ENCODE peak calls at places on chromosome 20, in ten cellular contexts. G, X, K, M, C, W, I, L, O and P are unnamed samples.

GRCh38 chr20:2920473-2920872 is 47.2 kb downstream of the PTPRA start:
- DNase-seq in G (no peak), M (no peak), K (no peak), I (no peak), L (peak), C (no peak), O (no peak), X (no peak), W (no peak), P (no peak)

GRCh38 chr20:13552061-13552460 is 86.7 kb downstream of the TASP1 start:
- DNase-seq in G (no peak), M (no peak), I (no peak), L (no peak), K (no peak), X (no peak), W (no peak), C (no peak), O (peak), P (no peak)

GRCh38 chr20:40488401-40488800 is 200.6 kb downstream of the MAFB start:
- DNase-seq in L (peak), K (no peak), C (no peak), W (no peak), G (no peak), M (no peak), X (no peak), I (no peak), O (peak), P (no peak)

GRCh38 chr20:45861157-45862075 is 4.0 kb downstream of the ZSWIM3 start:
- DNase-seq in C (no peak), X (no peak), W (no peak), I (no peak), G (no peak), K (no peak), M (no peak), O (no peak), L (no peak), P (no peak)

GRCh38 chr20:38337561-38338140 is 8.6 kb upstream of the LBP start:
- DNase-seq in L (peak), W (peak), C (no peak), K (no peak), M (no peak), G (no peak), X (no peak), O (peak), I (no peak), P (no peak)

GRCh38 chr20:56940466-56940865 is 311.4 kb downstream of the TFAP2C start:
- DNase-seq in O (no peak), X (no peak), W (no peak), K (no peak), C (no peak), G (no peak), L (no peak), I (no peak), M (no peak), P (no peak)

GRCh38 chr20:34824026-34824860 is 1.2 kb downstream of the NCOA6 start:
- DNase-seq in K (peak), I (peak), L (peak), W (peak), C (peak), X (no peak), M (peak), O (peak), G (peak), P (no peak)

GRCh38 chr20:62119591-62120364 is 2.5 kb upstream of the LSM14B start:
- DNase-seq in W (peak), O (no peak), I (peak), X (no peak), G (no peak), L (no peak), C (no peak), K (peak), M (no peak), P (no peak)

GRCh38 chr20:46545077-46545826 is 5.2 kb downstream of the OCSTAMP start:
- DNase-seq in L (no peak), O (peak), X (no peak), M (no peak), C (peak), G (no peak), W (no peak), I (no peak), K (no peak), P (peak)

GRCh38 chr20:13462091-13462490 is 176.6 kb downstream of the TASP1 start:
- DNase-seq in M (no peak), L (no peak), O (no peak), C (no peak), I (no peak), K (no peak), X (no peak), W (no peak), G (no peak), P (no peak)

GRCh38 chr20:5191829-5192569 is 65.2 kb downstream of the CDS2 start:
- DNase-seq in C (peak), G (no peak), I (no peak), L (peak), X (no peak), K (no peak), W (no peak), M (no peak), O (peak), P (peak)

GRCh38 chr20:25287631-25288290 is 39.9 kb downstream of the PYGB start:
- DNase-seq in G (peak), L (no peak), W (no peak), X (no peak), C (no peak), O (no peak), M (peak), K (no peak), I (no peak), P (no peak)

GRCh38 chr20:7736336-7736735 is 203.9 kb downstream of the HAO1 start:
- DNase-seq in K (no peak), M (no peak), G (no peak), L (peak), W (no peak), I (no peak), C (no peak), O (peak), X (no peak), P (no peak)

GRCh38 chr20:415820-416322 is 7.8 kb downstream of the RBCK1 start:
- DNase-seq in K (no peak), O (no peak), I (no peak), L (no peak), X (no peak), G (no peak), M (no peak), W (no peak), C (peak), P (no peak)

GRCh38 chr20:40134176-40134575 is 554.9 kb downstream of the MAFB start:
- DNase-seq in C (no peak), X (no peak), G (no peak), W (no peak), M (no peak), O (no peak), K (no peak), L (no peak), I (no peak), P (no peak)

GRCh38 chr20:44187763-44188709 is 1.0 kb upstream of the JPH2 start:
- DNase-seq in M (peak), I (no peak), K (no peak), O (no peak), L (peak), X (no peak), G (no peak), W (no peak), C (no peak), P (no peak)

GRCh38 chr20:13139459-13140150 is 81.5 kb upstream of the ISM1 start:
- DNase-seq in K (no peak), M (no peak), O (no peak), G (no peak), C (no peak), W (no peak), X (no peak), L (no peak), I (no peak), P (no peak)

GRCh38 chr20:46056970-46057855 is 28.2 kb downstream of the SLC12A5 start:
- DNase-seq in C (peak), W (peak), O (peak), G (peak), L (peak), M (peak), K (peak), I (no peak), X (no peak), P (no peak)

GRCh38 chr20:50041238-50041915 is 58.6 kb downstream of the SNAI1 start:
- DNase-seq in G (no peak), W (no peak), C (no peak), M (no peak), O (no peak), X (no peak), K (no peak), L (no peak), I (no peak), P (no peak)

GRCh38 chr20:41249371-41249770 is 68.2 kb downstream of the ZHX3 start:
- DNase-seq in I (no peak), X (no peak), L (peak), M (peak), K (no peak), W (peak), O (peak), G (peak), C (peak), P (peak)

GRCh38 chr20:51097334-51098176 is 74.6 kb upstream of the KCNG1 start:
- DNase-seq in W (no peak), X (no peak), C (no peak), L (no peak), O (no peak), G (no peak), M (no peak), I (no peak), K (no peak), P (no peak)

GRCh38 chr20:36390719-36391415 is 84.7 kb downstream of the DLGAP4 start:
- DNase-seq in I (no peak), O (no peak), L (no peak), X (no peak), G (no peak), M (no peak), C (no peak), W (no peak), K (no peak), P (no peak)

GRCh38 chr20:62571667-62572344 is 70.5 kb upstream of the SLCO4A1 start:
- DNase-seq in G (no peak), W (no peak), O (no peak), I (no peak), L (no peak), C (no peak), K (no peak), X (no peak), M (no peak), P (no peak)

GRCh38 chr20:53161473-53161872 is 189.3 kb downstream of the TSHZ2 start:
- DNase-seq in M (no peak), X (no peak), G (no peak), O (peak), K (no peak), L (peak), W (no peak), C (no peak), I (no peak), P (no peak)

GRCh38 chr20:53003420-53003819 is 31.3 kb downstream of the TSHZ2 start:
- DNase-seq in K (no peak), L (no peak), I (no peak), W (no peak), O (peak), M (no peak), X (no peak), G (no peak), C (no peak), P (no peak)

GRCh38 chr20:64119681-64120341 is 12.4 kb upstream of the NPBWR2 start:
- DNase-seq in W (no peak), X (no peak), I (no peak), L (no peak), C (peak), M (peak), K (no peak), O (no peak), G (peak), P (no peak)
- H3K4me3 ChIP-seq in W (no peak), X (no peak), I (no peak), L (no peak), C (no peak), M (no peak), K (no peak), O (no peak), G (no peak), P (no peak)

GRCh38 chr20:10949930-10950783 is 276.4 kb upstream of the JAG1 start:
- DNase-seq in W (no peak), X (no peak), I (no peak), K (peak), O (peak), L (no peak), G (no peak), M (no peak), C (no peak), P (no peak)
- TF ChIP-seq CTCF in W (no peak), X (no peak), I (no peak), K (no peak), O (no peak), L (no peak), G (no peak), M (no peak), C (no peak), P (no peak)

GRCh38 chr20:22567944-22568871 is 16.2 kb downstream of the FOXA2 start:
- DNase-seq in G (no peak), O (no peak), K (peak), L (no peak), C (no peak), I (no peak), X (no peak), W (no peak), M (no peak), P (no peak)
- H3K4me3 ChIP-seq in G (peak), O (no peak), K (no peak), L (no peak), C (no peak), I (no peak), X (no peak), W (no peak), M (no peak), P (no peak)

DNA sequence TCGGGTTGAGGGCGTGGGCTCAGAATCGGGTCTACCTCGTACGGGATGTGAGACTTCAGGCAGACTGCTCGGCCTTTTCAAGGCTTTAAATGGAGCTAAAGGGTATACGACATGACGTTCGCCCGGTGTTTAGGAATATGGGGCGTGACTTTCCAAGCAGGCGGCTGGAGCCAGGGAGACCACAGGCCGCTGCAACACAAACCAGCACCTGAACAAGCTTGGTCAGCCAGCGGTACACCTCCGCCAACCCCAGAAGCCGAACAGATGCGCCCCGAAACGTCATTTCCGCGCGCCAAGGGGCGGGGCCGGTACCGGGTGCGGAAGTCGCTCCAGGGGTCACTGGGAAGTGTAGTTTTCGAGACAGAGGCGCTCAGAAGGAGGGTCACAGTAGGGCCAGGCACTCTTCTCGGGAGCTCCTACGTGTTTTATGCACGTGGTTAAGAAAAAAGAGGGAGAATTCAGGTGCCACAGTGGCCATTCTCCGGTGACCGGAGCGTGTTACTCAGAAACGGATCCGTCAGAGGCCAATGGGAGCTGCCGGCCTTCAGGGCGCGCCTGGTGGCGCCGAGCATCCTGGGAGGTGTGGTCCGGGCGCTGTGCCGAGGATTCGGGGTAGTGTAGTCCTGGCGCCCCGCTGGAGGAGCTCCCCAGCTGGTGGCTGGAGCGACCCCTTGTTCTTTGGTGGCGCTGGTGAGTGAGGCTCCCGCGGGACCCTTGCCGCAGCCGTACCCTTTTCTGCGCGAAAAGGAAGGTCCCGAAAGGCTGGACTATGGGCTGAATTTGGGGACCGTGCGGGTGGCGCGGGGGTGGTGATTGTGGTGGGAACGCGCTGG is at the start of gene ZNF133:
- DNase-seq in O (peak), I (peak), X (peak), C (peak), W (peak), L (peak), G (peak), K (peak), M (peak), P (peak)
- TF ChIP-seq CTCF in O (no peak), I (no peak), X (no peak), C (no peak), W (no peak), L (no peak), G (no peak), K (no peak), M (no peak), P (no peak)